ENCODE peak calls at places on chromosome 1, in seven cellular contexts. One of them, this sample, is unnamed.

GRCh38 chr1:119660253-119661078 is 12.4 kb upstream of the ZNF697 start:
- DNase-seq in NCI-H1105 treated with DMSO at 0.1 percent for 48 hours: no peak
- DNase-seq in hippocampal formation: no peak
- DNase-seq in right cardiac atrium: no peak
- DNase-seq in ELF-1: no peak
- DNase-seq in amniotic stem cell: no peak
- DNase-seq in GM04504: no peak
- DNase-seq in this sample: no peak

GRCh38 chr1:51061231-51061943 is 40.6 kb upstream of the C1orf185 start:
- DNase-seq in NCI-H1105 treated with DMSO at 0.1 percent for 48 hours: peak; percentile 11
- DNase-seq in hippocampal formation: no peak
- DNase-seq in right cardiac atrium: no peak
- DNase-seq in ELF-1: no peak
- DNase-seq in amniotic stem cell: no peak
- DNase-seq in GM04504: no peak
- DNase-seq in this sample: no peak

GRCh38 chr1:33255347-33256311 is 663 bp upstream of the ZNF362 start:
- DNase-seq in NCI-H1105 treated with DMSO at 0.1 percent for 48 hours: no peak
- DNase-seq in hippocampal formation: peak; percentile 39
- DNase-seq in right cardiac atrium: peak; percentile 90
- DNase-seq in ELF-1: peak; percentile 86
- DNase-seq in amniotic stem cell: no peak
- DNase-seq in GM04504: no peak
- DNase-seq in this sample: peak; percentile 80

GRCh38 chr1:201190005-201190404 is 619 bp upstream of the IGFN1 start:
- DNase-seq in NCI-H1105 treated with DMSO at 0.1 percent for 48 hours: no peak
- DNase-seq in hippocampal formation: no peak
- DNase-seq in right cardiac atrium: no peak
- DNase-seq in ELF-1: no peak
- DNase-seq in amniotic stem cell: no peak
- DNase-seq in GM04504: no peak
- DNase-seq in this sample: no peak

GRCh38 chr1:227805606-227806197 is 9.8 kb upstream of the PRSS38 start:
- DNase-seq in NCI-H1105 treated with DMSO at 0.1 percent for 48 hours: no peak
- DNase-seq in hippocampal formation: no peak
- DNase-seq in right cardiac atrium: no peak
- DNase-seq in ELF-1: no peak
- DNase-seq in amniotic stem cell: peak; percentile 76
- DNase-seq in GM04504: peak; percentile 96
- DNase-seq in this sample: no peak

GRCh38 chr1:86706018-86706417 is 1.6 kb downstream of the SH3GLB1 start:
- DNase-seq in NCI-H1105 treated with DMSO at 0.1 percent for 48 hours: no peak
- DNase-seq in hippocampal formation: no peak
- DNase-seq in right cardiac atrium: no peak
- DNase-seq in ELF-1: no peak
- DNase-seq in amniotic stem cell: no peak
- DNase-seq in GM04504: no peak
- DNase-seq in this sample: no peak

GRCh38 chr1:64696879-64697278 is 48.0 kb upstream of the RAVER2 start:
- DNase-seq in NCI-H1105 treated with DMSO at 0.1 percent for 48 hours: no peak
- DNase-seq in hippocampal formation: no peak
- DNase-seq in right cardiac atrium: no peak
- DNase-seq in ELF-1: no peak
- DNase-seq in amniotic stem cell: no peak
- DNase-seq in GM04504: no peak
- DNase-seq in this sample: no peak

GRCh38 chr1:22805672-22806038 is 95.0 kb downstream of the EPHB2 start:
- DNase-seq in NCI-H1105 treated with DMSO at 0.1 percent for 48 hours: no peak
- DNase-seq in hippocampal formation: no peak
- DNase-seq in right cardiac atrium: no peak
- DNase-seq in ELF-1: peak; percentile 70
- DNase-seq in amniotic stem cell: no peak
- DNase-seq in GM04504: no peak
- DNase-seq in this sample: no peak

GRCh38 chr1:108712605-108713150 is at the start of gene FNDC7:
- DNase-seq in NCI-H1105 treated with DMSO at 0.1 percent for 48 hours: no peak
- DNase-seq in hippocampal formation: no peak
- DNase-seq in right cardiac atrium: no peak
- DNase-seq in ELF-1: peak; percentile 63
- DNase-seq in amniotic stem cell: no peak
- DNase-seq in GM04504: no peak
- DNase-seq in this sample: no peak

GRCh38 chr1:233304489-233305102 is 9.1 kb upstream of the PCNX2 start:
- DNase-seq in NCI-H1105 treated with DMSO at 0.1 percent for 48 hours: peak; percentile 34
- DNase-seq in hippocampal formation: no peak
- DNase-seq in right cardiac atrium: no peak
- DNase-seq in ELF-1: peak; percentile 6
- DNase-seq in amniotic stem cell: no peak
- DNase-seq in GM04504: no peak
- DNase-seq in this sample: peak; percentile 68

GRCh38 chr1:167161242-167161641 is 59.4 kb upstream of the POU2F1 start:
- DNase-seq in NCI-H1105 treated with DMSO at 0.1 percent for 48 hours: no peak
- DNase-seq in hippocampal formation: no peak
- DNase-seq in right cardiac atrium: no peak
- DNase-seq in ELF-1: peak; percentile 53
- DNase-seq in amniotic stem cell: no peak
- DNase-seq in GM04504: no peak
- DNase-seq in this sample: no peak

GRCh38 chr1:236748471-236748870 is 46.6 kb upstream of the MTR start:
- DNase-seq in NCI-H1105 treated with DMSO at 0.1 percent for 48 hours: no peak
- DNase-seq in hippocampal formation: no peak
- DNase-seq in right cardiac atrium: no peak
- DNase-seq in ELF-1: no peak
- DNase-seq in amniotic stem cell: no peak
- DNase-seq in GM04504: no peak
- DNase-seq in this sample: no peak

GRCh38 chr1:13809461-13810159 is 109.6 kb downstream of the PRDM2 start:
- DNase-seq in NCI-H1105 treated with DMSO at 0.1 percent for 48 hours: no peak
- DNase-seq in hippocampal formation: no peak
- DNase-seq in right cardiac atrium: no peak
- DNase-seq in ELF-1: no peak
- DNase-seq in amniotic stem cell: no peak
- DNase-seq in GM04504: no peak
- DNase-seq in this sample: no peak